ENCODE peak calls at places on chromosome 3, in four cellular contexts. I is heart left ventricle, C is K562, N is MM.1S. S is an unnamed sample.

GRCh38 chr3:127796751-127797150 is 25.6 kb downstream of the MGLL start:
- DNase-seq in N (no peak), C (no peak), I (no peak), S (no peak)

GRCh38 chr3:188759516-188760005 is 412.2 kb upstream of the TPRG1 start:
- DNase-seq in C (no peak), N (no peak), I (no peak), S (no peak)

GRCh38 chr3:118936811-118937210 is 97.8 kb downstream of the IGSF11 start:
- DNase-seq in I (no peak), N (no peak), C (no peak), S (no peak)

GRCh38 chr3:65568497-65568896 is 470.2 kb downstream of the MAGI1 start:
- DNase-seq in N (no peak), I (peak), C (no peak), S (no peak)

GRCh38 chr3:189841474-189842205 is 210.5 kb downstream of the TP63 start:
- DNase-seq in I (no peak), N (no peak), C (no peak), S (no peak)

GRCh38 chr3:128875556-128876120 is 3.8 kb upstream of the ACAD9 start:
- DNase-seq in C (peak), I (peak), N (peak), S (no peak)

GRCh38 chr3:192884831-192885356 is 32.8 kb downstream of the MB21D2 start:
- DNase-seq in N (no peak), I (no peak), C (no peak), S (no peak)

GRCh38 chr3:81249540-81250029 is 511.9 kb downstream of the GBE1 start:
- DNase-seq in N (no peak), I (no peak), C (no peak), S (no peak)

GRCh38 chr3:58135712-58136543 is 74.8 kb downstream of the DNASE1L3 start:
- DNase-seq in C (no peak), N (no peak), I (peak), S (no peak)
- H3K27ac ChIP-seq in C (no peak), N (no peak), I (peak), S (no peak)

DNA sequence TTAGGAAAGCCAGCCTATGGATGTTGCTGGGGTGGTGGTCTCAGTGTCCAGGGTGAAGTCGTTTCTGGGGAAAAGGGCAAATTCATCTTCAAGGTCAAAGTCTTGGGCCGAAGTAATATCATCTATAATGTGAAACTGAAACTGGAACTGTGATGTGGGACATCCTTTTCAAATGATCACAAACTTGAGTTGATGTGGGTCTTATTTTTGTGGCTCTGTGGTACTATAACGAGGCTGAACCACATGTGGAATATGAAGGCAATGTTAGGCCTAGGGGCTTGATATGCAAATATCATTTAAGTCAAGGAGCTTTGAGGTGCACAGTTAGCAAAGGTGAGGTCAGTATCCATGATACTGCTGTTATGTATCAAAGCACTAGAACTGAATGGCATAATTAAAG is 1.5 kb upstream of the CD200R1L start:
- DNase-seq in I (no peak), N (peak), C (no peak), S (no peak)
- H3K27ac ChIP-seq in I (no peak), N (peak), C (no peak), S (no peak)

DNA sequence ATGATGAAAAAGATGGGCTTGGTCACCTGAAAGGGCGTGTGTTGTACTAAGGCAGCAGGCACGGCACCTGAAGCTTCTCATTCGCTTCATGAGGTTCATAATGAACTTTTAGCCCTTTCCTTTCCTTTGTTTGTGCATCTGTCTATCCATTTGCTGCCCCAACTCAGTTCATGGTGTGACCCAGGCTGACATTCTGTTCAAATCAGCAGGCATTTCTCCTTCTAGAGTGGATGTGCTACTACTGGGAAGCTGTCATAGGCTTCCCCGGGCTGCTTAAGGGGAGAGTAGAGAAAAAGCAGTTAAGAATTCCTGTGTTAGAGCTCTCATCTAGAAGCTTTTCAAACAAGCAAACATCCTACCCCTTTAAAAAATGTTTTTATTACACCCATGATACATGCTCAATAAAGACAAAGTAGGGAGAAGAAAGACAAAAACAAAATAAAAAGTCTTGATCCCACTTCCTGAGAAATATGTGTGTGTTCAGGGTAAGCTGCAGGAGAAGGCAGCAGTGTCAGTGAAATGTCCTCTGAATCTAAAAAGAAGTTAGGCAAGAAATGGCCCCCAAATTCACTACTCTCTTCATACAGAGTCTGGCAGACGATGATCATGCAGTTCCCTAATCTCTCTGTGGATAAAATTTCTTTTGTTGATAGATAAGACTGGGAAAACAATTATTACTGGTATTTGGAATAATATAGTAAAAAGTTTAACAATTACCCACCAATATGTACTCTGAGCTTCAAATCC is 136.9 kb upstream of the PFN2 start:
- DNase-seq in I (no peak), C (no peak), N (no peak), S (no peak)
- H3K27ac ChIP-seq in I (no peak), C (no peak), N (no peak), S (no peak)

GRCh38 chr3:45842851-45843625 is 1.1 kb upstream of the LZTFL1 start:
- DNase-seq in I (no peak), C (no peak), N (no peak), S (no peak)

GRCh38 chr3:45841701-45842491 is at the start of gene LZTFL1:
- DNase-seq in C (peak), N (peak), I (peak), S (peak)

GRCh38 chr3:45838466-45838865 is 3.5 kb downstream of the LZTFL1 start:
- DNase-seq in I (no peak), C (no peak), N (no peak), S (no peak)

GRCh38 chr3:45841380-45841700 is 579 bp downstream of the LZTFL1 start:
- DNase-seq in C (no peak), N (peak), I (no peak), S (no peak)
- H3K27ac ChIP-seq in C (no peak), N (peak), I (peak), S (peak)